ENCODE peak calls at places on chromosomes 13 and 19, in five cellular contexts. R is tibial artery, D is uterus, F is breast epithelium, K is cardiac muscle cell. P is an unnamed sample.

GRCh38 chr13:41075034-41075433 is 13.7 kb downstream of the WBP4 start:
- DNase-seq in R (no peak), D (no peak), F (no peak), K (peak; percentile 64), P (no peak)

GRCh38 chr13:66888698-66889097 is 341.4 kb downstream of the PCDH9 start:
- DNase-seq in R (no peak), D (no peak), F (no peak), K (no peak), P (no peak)

GRCh38 chr13:26482451-26483197 is 74.9 kb upstream of the WASF3 start:
- DNase-seq in R (peak; percentile 65), D (peak; percentile 62), F (peak; percentile 58), K (peak; percentile 68), P (no peak)

GRCh38 chr19:51450730-51451307 is 7.4 kb downstream of the SIGLEC8 start:
- DNase-seq in R (no peak), D (no peak), F (no peak), K (no peak), P (no peak)

GRCh38 chr19:31510635-31511034 is 161.4 kb upstream of the TSHZ3 start:
- DNase-seq in R (no peak), D (no peak), F (no peak), K (no peak), P (no peak)

GRCh38 chr19:16603090-16603489 is 24.9 kb downstream of the MED26 start:
- DNase-seq in R (no peak), D (no peak), F (no peak), K (no peak), P (no peak)

GRCh38 chr13:52749446-52749845 is 9.8 kb upstream of the CNMD start:
- DNase-seq in R (no peak), D (no peak), F (no peak), K (no peak), P (no peak)

GRCh38 chr19:6259312-6259861 is 20.4 kb downstream of the MLLT1 start:
- DNase-seq in R (no peak), D (no peak), F (no peak), K (no peak), P (no peak)

DNA sequence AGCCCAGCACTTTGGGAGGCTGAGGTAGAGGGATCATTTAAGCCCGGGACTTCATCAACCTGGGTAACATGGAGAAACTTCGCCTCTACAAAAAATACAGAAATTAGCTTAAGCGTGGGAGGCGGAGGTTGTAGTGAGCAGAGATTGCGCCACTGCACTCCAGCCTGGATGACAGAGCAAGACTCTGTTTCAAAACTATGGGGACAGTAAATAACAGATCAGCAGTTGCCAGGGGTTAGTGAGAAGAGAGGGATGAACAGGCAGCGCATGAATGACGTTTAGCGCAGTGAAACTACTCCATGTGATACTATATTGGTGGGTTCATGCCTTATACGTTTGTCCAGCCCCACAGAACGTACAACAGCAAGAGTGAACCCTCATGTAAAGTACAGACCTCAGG is 7.1 kb upstream of the ICAM3 start:
- DNase-seq in R (no peak), D (no peak), F (no peak), K (no peak), P (no peak)
- H3K4me3 ChIP-seq in R (no peak overlapping the region), D (no peak overlapping the region), F (no peak overlapping the region), K (no peak overlapping the region), P (no peak overlapping the region)

GRCh38 chr13:99662678-99663077 is 161.4 kb downstream of the TM9SF2 start:
- DNase-seq in R (no peak), D (no peak), F (no peak), K (no peak), P (no peak)
- TF ChIP-seq CTCF in R (no peak), D (no peak), F (no peak), K (no peak), P (no peak)

GRCh38 chr19:38617283-38617763 is 430 bp downstream of the MAP4K1 start:
- DNase-seq in R (no peak), D (no peak), F (no peak), K (no peak), P (no peak)
- H3K36me3 ChIP-seq in R (peaks cover 19% of the 10 kb centered on the region), D (no peaks in the 10 kb centered on the region), F (no peaks in the 10 kb centered on the region), K (peaks cover 15% of the 10 kb centered on the region), P (no peaks in the 10 kb centered on the region)

DNA sequence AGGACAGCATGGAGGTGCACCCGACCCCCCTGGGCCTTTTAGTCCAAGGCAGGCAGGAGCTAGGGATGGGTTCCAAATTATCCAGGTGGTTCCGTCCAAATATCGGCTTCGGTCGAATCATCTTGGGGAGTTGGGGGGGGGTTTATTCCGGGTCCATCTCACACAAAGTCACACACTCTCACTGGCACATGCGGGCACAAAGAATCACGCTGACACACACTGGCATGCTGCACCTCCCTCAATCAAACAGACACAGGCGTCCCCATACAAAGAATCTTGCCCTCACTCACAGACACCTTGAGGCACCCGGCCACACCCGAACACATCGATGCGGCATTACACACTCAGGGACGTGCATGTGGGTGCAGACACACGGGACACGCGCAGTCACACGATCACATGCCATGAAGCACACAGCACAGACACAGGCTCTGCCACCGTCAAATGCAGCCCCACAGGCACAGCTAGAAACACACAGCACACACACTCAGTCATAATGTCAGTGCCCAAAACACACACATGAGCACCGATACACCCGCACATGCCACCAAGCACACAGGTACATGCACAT is 7.8 kb downstream of the NFIX start:
- DNase-seq in R (no peak), D (no peak), F (no peak), K (no peak), P (no peak)
- H3K4me3 ChIP-seq in R (peak overlapping the region; percentile 51), D (peak overlapping the region; percentile 46), F (peak overlapping the region; percentile 69), K (no peak overlapping the region), P (no peak overlapping the region)